ENCODE peak calls at places on chromosomes 2 and 18, in six cellular contexts. Q is amniotic epithelial cell, B is epithelial cell of esophagus, A is glutamatergic neuron, D is endothelial cell, C is left ventricle myocardium superior. L is an unnamed sample.

GRCh38 chr2:172080641-172081230 is 4.6 kb upstream of the DLX1 start:
- DNase-seq in Q (no peak), B (no peak), A (no peak), D (peak), C (no peak), L (no peak)

GRCh38 chr2:189221811-189222210 is 42.2 kb upstream of the COL5A2 start:
- DNase-seq in Q (peak), B (peak), A (no peak), D (no peak), C (no peak), L (peak)

GRCh38 chr18:41075212-41075611 is 879.8 kb upstream of the PIK3C3 start:
- DNase-seq in Q (peak), B (peak), A (no peak), D (no peak), C (no peak), L (peak)

GRCh38 chr2:101012706-101013181 is 10.7 kb downstream of the RPL31 start:
- DNase-seq in Q (peak), B (peak), A (no peak), D (peak), C (no peak), L (no peak)

GRCh38 chr2:235467586-235467985 is 26.3 kb upstream of the AGAP1 start:
- DNase-seq in Q (peak), B (peak), A (no peak), D (no peak), C (no peak), L (peak)

GRCh38 chr18:46570134-46570533 is 86.9 kb downstream of the LOXHD1 start:
- DNase-seq in Q (no peak), B (no peak), A (no peak), D (no peak), C (no peak), L (no peak)

GRCh38 chr2:133241231-133241575 is 327.1 kb downstream of the NCKAP5 start:
- DNase-seq in Q (peak), B (no peak), A (no peak), D (no peak), C (no peak), L (no peak)

GRCh38 chr18:76573325-76574025 is 78.4 kb upstream of the ZNF516 start:
- DNase-seq in Q (peak), B (peak), A (no peak), D (no peak), C (no peak), L (peak)

GRCh38 chr2:68837164-68837860 is 33.9 kb downstream of the BMP10 start:
- DNase-seq in Q (peak), B (peak), A (peak), D (peak), C (peak), L (no peak)

GRCh38 chr2:151862688-151863087 is 34.5 kb upstream of the ARL5A start:
- DNase-seq in Q (no peak), B (no peak), A (no peak), D (no peak), C (no peak), L (no peak)

GRCh38 chr18:62610509-62611394 is 87.9 kb downstream of the ZCCHC2 start:
- DNase-seq in Q (peak), B (no peak), A (peak), D (no peak), C (no peak), L (no peak)

L was measured in NCI-H226.